ENCODE peak calls at places on chromosomes 4 and X, in nine cellular contexts. One of them, this sample, is unnamed.

GRCh38 chr4:139822391-139822790 is 156.8 kb downstream of the MGST2 start:
- DNase-seq in HT1080: no peak
- DNase-seq in amniotic stem cell: no peak
- DNase-seq in smooth muscle cell of the brain vasculature: no peak
- DNase-seq in NCI-H2107: no peak
- DNase-seq in fibroblast of the conjunctiva: no peak
- DNase-seq in WERI-Rb-1: no peak
- DNase-seq in SW480: no peak
- DNase-seq in WTC11: no peak
- DNase-seq in this sample: no peak

GRCh38 chr4:47879458-47879857 is 34.9 kb downstream of the NFXL1 start:
- DNase-seq in HT1080: no peak
- DNase-seq in amniotic stem cell: no peak
- DNase-seq in smooth muscle cell of the brain vasculature: no peak
- DNase-seq in NCI-H2107: no peak
- DNase-seq in fibroblast of the conjunctiva: no peak
- DNase-seq in WERI-Rb-1: no peak
- DNase-seq in SW480: no peak
- DNase-seq in WTC11: no peak
- DNase-seq in this sample: no peak

GRCh38 chr4:40856836-40857362 is 107.1 kb downstream of the NSUN7 start:
- DNase-seq in HT1080: no peak
- DNase-seq in amniotic stem cell: no peak
- DNase-seq in smooth muscle cell of the brain vasculature: no peak
- DNase-seq in NCI-H2107: peak; percentile 55
- DNase-seq in fibroblast of the conjunctiva: peak; percentile 12
- DNase-seq in WERI-Rb-1: peak; percentile 79
- DNase-seq in SW480: no peak
- DNase-seq in WTC11: peak; percentile 87
- DNase-seq in this sample: no peak

GRCh38 chr4:120616041-120616440 is 306.5 kb downstream of the PRDM5 start:
- DNase-seq in HT1080: no peak
- DNase-seq in amniotic stem cell: no peak
- DNase-seq in smooth muscle cell of the brain vasculature: no peak
- DNase-seq in NCI-H2107: no peak
- DNase-seq in fibroblast of the conjunctiva: no peak
- DNase-seq in WERI-Rb-1: no peak
- DNase-seq in SW480: no peak
- DNase-seq in WTC11: no peak
- DNase-seq in this sample: no peak

GRCh38 chr4:86891785-86892638 is at the start of gene C4orf36:
- DNase-seq in HT1080: peak; percentile 42
- DNase-seq in amniotic stem cell: no peak
- DNase-seq in smooth muscle cell of the brain vasculature: no peak
- DNase-seq in NCI-H2107: peak; percentile 56
- DNase-seq in fibroblast of the conjunctiva: peak; percentile 22
- DNase-seq in WERI-Rb-1: peak; percentile 77
- DNase-seq in SW480: peak; percentile 83
- DNase-seq in WTC11: peak; percentile 77
- DNase-seq in this sample: peak; percentile 49

GRCh38 chr4:13264126-13264525 is 220.0 kb downstream of the RAB28 start:
- DNase-seq in HT1080: peak; percentile 65
- DNase-seq in amniotic stem cell: no peak
- DNase-seq in smooth muscle cell of the brain vasculature: no peak
- DNase-seq in NCI-H2107: no peak
- DNase-seq in fibroblast of the conjunctiva: no peak
- DNase-seq in WERI-Rb-1: no peak
- DNase-seq in SW480: no peak
- DNase-seq in WTC11: no peak
- DNase-seq in this sample: no peak

GRCh38 chrX:6129195-6129594 is 99.5 kb downstream of the NLGN4X start:
- DNase-seq in HT1080: no peak
- DNase-seq in amniotic stem cell: no peak
- DNase-seq in smooth muscle cell of the brain vasculature: no peak
- DNase-seq in NCI-H2107: no peak
- DNase-seq in fibroblast of the conjunctiva: no peak
- DNase-seq in WERI-Rb-1: no peak
- DNase-seq in SW480: no peak
- DNase-seq in WTC11: no peak
- DNase-seq in this sample: no peak

GRCh38 chrX:155755706-155756337 is 125.3 kb upstream of the VAMP7 start:
- DNase-seq in HT1080: no peak
- DNase-seq in amniotic stem cell: no peak
- DNase-seq in smooth muscle cell of the brain vasculature: no peak
- DNase-seq in NCI-H2107: no peak
- DNase-seq in fibroblast of the conjunctiva: no peak
- DNase-seq in WERI-Rb-1: no peak
- DNase-seq in SW480: no peak
- DNase-seq in WTC11: no peak
- DNase-seq in this sample: no peak

GRCh38 chr4:13919021-13919441 is 291.5 kb upstream of the BOD1L1 start:
- DNase-seq in HT1080: peak; percentile 50
- DNase-seq in amniotic stem cell: peak; percentile 84
- DNase-seq in smooth muscle cell of the brain vasculature: peak; percentile 81
- DNase-seq in NCI-H2107: no peak
- DNase-seq in fibroblast of the conjunctiva: peak; percentile 96
- DNase-seq in WERI-Rb-1: no peak
- DNase-seq in SW480: no peak
- DNase-seq in WTC11: no peak
- DNase-seq in this sample: no peak

GRCh38 chrX:43882294-43882681 is at the start of gene MAOB:
- DNase-seq in HT1080: no peak
- DNase-seq in amniotic stem cell: no peak
- DNase-seq in smooth muscle cell of the brain vasculature: no peak
- DNase-seq in NCI-H2107: no peak
- DNase-seq in fibroblast of the conjunctiva: no peak
- DNase-seq in WERI-Rb-1: peak; percentile 28
- DNase-seq in SW480: peak; percentile 69
- DNase-seq in WTC11: peak; percentile 42
- DNase-seq in this sample: no peak

GRCh38 chr4:114286275-114286674 is 306.8 kb upstream of the ARSJ start:
- DNase-seq in HT1080: no peak
- DNase-seq in amniotic stem cell: peak; percentile 39
- DNase-seq in smooth muscle cell of the brain vasculature: no peak
- DNase-seq in NCI-H2107: no peak
- DNase-seq in fibroblast of the conjunctiva: peak; percentile 6
- DNase-seq in WERI-Rb-1: no peak
- DNase-seq in SW480: no peak
- DNase-seq in WTC11: no peak
- DNase-seq in this sample: no peak

GRCh38 chr4:102779204-102779603 is 18.4 kb upstream of the MANBA start:
- DNase-seq in HT1080: no peak
- DNase-seq in amniotic stem cell: no peak
- DNase-seq in smooth muscle cell of the brain vasculature: no peak
- DNase-seq in NCI-H2107: no peak
- DNase-seq in fibroblast of the conjunctiva: no peak
- DNase-seq in WERI-Rb-1: no peak
- DNase-seq in SW480: no peak
- DNase-seq in WTC11: no peak
- DNase-seq in this sample: no peak

GRCh38 chr4:7199771-7200441 is 7.6 kb downstream of the SORCS2 start:
- DNase-seq in HT1080: no peak
- DNase-seq in amniotic stem cell: no peak
- DNase-seq in smooth muscle cell of the brain vasculature: no peak
- DNase-seq in NCI-H2107: no peak
- DNase-seq in fibroblast of the conjunctiva: no peak
- DNase-seq in WERI-Rb-1: no peak
- DNase-seq in SW480: no peak
- DNase-seq in WTC11: no peak
- DNase-seq in this sample: no peak

GRCh38 chr4:66929748-66930147 is 615.6 kb downstream of the CENPC start:
- DNase-seq in HT1080: no peak
- DNase-seq in amniotic stem cell: no peak
- DNase-seq in smooth muscle cell of the brain vasculature: no peak
- DNase-seq in NCI-H2107: peak; percentile 8
- DNase-seq in fibroblast of the conjunctiva: no peak
- DNase-seq in WERI-Rb-1: no peak
- DNase-seq in SW480: no peak
- DNase-seq in WTC11: no peak
- DNase-seq in this sample: no peak

GRCh38 chr4:65310586-65310985 is 359.7 kb downstream of the EPHA5 start:
- DNase-seq in HT1080: no peak
- DNase-seq in amniotic stem cell: no peak
- DNase-seq in smooth muscle cell of the brain vasculature: no peak
- DNase-seq in NCI-H2107: no peak
- DNase-seq in fibroblast of the conjunctiva: no peak
- DNase-seq in WERI-Rb-1: no peak
- DNase-seq in SW480: no peak
- DNase-seq in WTC11: no peak
- DNase-seq in this sample: no peak

GRCh38 chr4:95546866-95547707 is 1.7 kb downstream of the UNC5C start:
- DNase-seq in HT1080: no peak
- DNase-seq in amniotic stem cell: no peak
- DNase-seq in smooth muscle cell of the brain vasculature: no peak
- DNase-seq in NCI-H2107: no peak
- DNase-seq in fibroblast of the conjunctiva: no peak
- DNase-seq in WERI-Rb-1: peak; percentile 76
- DNase-seq in SW480: no peak
- DNase-seq in WTC11: no peak
- DNase-seq in this sample: peak; percentile 31

GRCh38 chrX:17361620-17362019 is 13.4 kb upstream of the NHS start:
- DNase-seq in HT1080: no peak
- DNase-seq in amniotic stem cell: no peak
- DNase-seq in smooth muscle cell of the brain vasculature: no peak
- DNase-seq in NCI-H2107: no peak
- DNase-seq in fibroblast of the conjunctiva: no peak
- DNase-seq in WERI-Rb-1: peak; percentile 49
- DNase-seq in SW480: no peak
- DNase-seq in WTC11: peak; percentile 63
- DNase-seq in this sample: peak; percentile 14

GRCh38 chr4:2302387-2303119 is 40.6 kb upstream of the MXD4 start:
- DNase-seq in HT1080: no peak
- DNase-seq in amniotic stem cell: no peak
- DNase-seq in smooth muscle cell of the brain vasculature: no peak
- DNase-seq in NCI-H2107: no peak
- DNase-seq in fibroblast of the conjunctiva: no peak
- DNase-seq in WERI-Rb-1: no peak
- DNase-seq in SW480: no peak
- DNase-seq in WTC11: no peak
- DNase-seq in this sample: peak; percentile 11

GRCh38 chr4:83054928-83055327 is 19.9 kb downstream of the COPS4 start:
- DNase-seq in HT1080: no peak
- DNase-seq in amniotic stem cell: no peak
- DNase-seq in smooth muscle cell of the brain vasculature: peak; percentile 7
- DNase-seq in NCI-H2107: no peak
- DNase-seq in fibroblast of the conjunctiva: no peak
- DNase-seq in WERI-Rb-1: no peak
- DNase-seq in SW480: peak; percentile 14
- DNase-seq in WTC11: no peak
- DNase-seq in this sample: no peak

GRCh38 chr4:158250321-158250720 is 40.0 kb downstream of the TMEM144 start:
- DNase-seq in HT1080: no peak
- DNase-seq in amniotic stem cell: no peak
- DNase-seq in smooth muscle cell of the brain vasculature: no peak
- DNase-seq in NCI-H2107: no peak
- DNase-seq in fibroblast of the conjunctiva: no peak
- DNase-seq in WERI-Rb-1: no peak
- DNase-seq in SW480: no peak
- DNase-seq in WTC11: no peak
- DNase-seq in this sample: no peak

GRCh38 chrX:95762716-95763115 is 921.9 kb upstream of the DIAPH2 start:
- DNase-seq in HT1080: peak; percentile 0
- DNase-seq in amniotic stem cell: no peak
- DNase-seq in smooth muscle cell of the brain vasculature: no peak
- DNase-seq in NCI-H2107: no peak
- DNase-seq in fibroblast of the conjunctiva: no peak
- DNase-seq in WERI-Rb-1: no peak
- DNase-seq in SW480: no peak
- DNase-seq in WTC11: no peak
- DNase-seq in this sample: no peak

GRCh38 chr4:159232465-159233106 is 129.7 kb downstream of the RAPGEF2 start:
- DNase-seq in HT1080: no peak
- DNase-seq in amniotic stem cell: no peak
- DNase-seq in smooth muscle cell of the brain vasculature: no peak
- DNase-seq in NCI-H2107: no peak
- DNase-seq in fibroblast of the conjunctiva: no peak
- DNase-seq in WERI-Rb-1: no peak
- DNase-seq in SW480: no peak
- DNase-seq in WTC11: no peak
- DNase-seq in this sample: no peak

GRCh38 chr4:173493041-173493440 is 37.0 kb downstream of the HAND2 start:
- DNase-seq in HT1080: no peak
- DNase-seq in amniotic stem cell: no peak
- DNase-seq in smooth muscle cell of the brain vasculature: no peak
- DNase-seq in NCI-H2107: no peak
- DNase-seq in fibroblast of the conjunctiva: no peak
- DNase-seq in WERI-Rb-1: no peak
- DNase-seq in SW480: no peak
- DNase-seq in WTC11: no peak
- DNase-seq in this sample: no peak

GRCh38 chrX:133607419-133608348 is 192.4 kb upstream of the GPC4 start:
- DNase-seq in HT1080: no peak
- DNase-seq in amniotic stem cell: no peak
- DNase-seq in smooth muscle cell of the brain vasculature: no peak
- DNase-seq in NCI-H2107: no peak
- DNase-seq in fibroblast of the conjunctiva: no peak
- DNase-seq in WERI-Rb-1: no peak
- DNase-seq in SW480: no peak
- DNase-seq in WTC11: no peak
- DNase-seq in this sample: no peak

GRCh38 chr4:176425035-176425434 is 105.3 kb downstream of the SPCS3 start:
- DNase-seq in HT1080: peak; percentile 44
- DNase-seq in amniotic stem cell: no peak
- DNase-seq in smooth muscle cell of the brain vasculature: no peak
- DNase-seq in NCI-H2107: no peak
- DNase-seq in fibroblast of the conjunctiva: no peak
- DNase-seq in WERI-Rb-1: no peak
- DNase-seq in SW480: no peak
- DNase-seq in WTC11: no peak
- DNase-seq in this sample: peak; percentile 69

GRCh38 chr4:76420901-76421581 is at the start of gene CCDC158:
- DNase-seq in HT1080: no peak
- DNase-seq in amniotic stem cell: no peak
- DNase-seq in smooth muscle cell of the brain vasculature: no peak
- DNase-seq in NCI-H2107: no peak
- DNase-seq in fibroblast of the conjunctiva: no peak
- DNase-seq in WERI-Rb-1: peak; percentile 9
- DNase-seq in SW480: no peak
- DNase-seq in WTC11: no peak
- DNase-seq in this sample: no peak

GRCh38 chr4:88613417-88613875 is 21.2 kb downstream of the HERC3 start:
- DNase-seq in HT1080: peak; percentile 30
- DNase-seq in amniotic stem cell: no peak
- DNase-seq in smooth muscle cell of the brain vasculature: no peak
- DNase-seq in NCI-H2107: peak; percentile 32
- DNase-seq in fibroblast of the conjunctiva: no peak
- DNase-seq in WERI-Rb-1: no peak
- DNase-seq in SW480: no peak
- DNase-seq in WTC11: no peak
- DNase-seq in this sample: no peak

GRCh38 chr4:138405934-138406567 is 163.9 kb upstream of the SLC7A11 start:
- DNase-seq in HT1080: peak; percentile 42
- DNase-seq in amniotic stem cell: no peak
- DNase-seq in smooth muscle cell of the brain vasculature: no peak
- DNase-seq in NCI-H2107: no peak
- DNase-seq in fibroblast of the conjunctiva: no peak
- DNase-seq in WERI-Rb-1: no peak
- DNase-seq in SW480: no peak
- DNase-seq in WTC11: no peak
- DNase-seq in this sample: no peak

GRCh38 chr4:7805533-7806079 is 134.1 kb downstream of the AFAP1 start:
- DNase-seq in HT1080: peak; percentile 47
- DNase-seq in amniotic stem cell: no peak
- DNase-seq in smooth muscle cell of the brain vasculature: no peak
- DNase-seq in NCI-H2107: no peak
- DNase-seq in fibroblast of the conjunctiva: peak; percentile 83
- DNase-seq in WERI-Rb-1: no peak
- DNase-seq in SW480: peak; percentile 11
- DNase-seq in WTC11: no peak
- DNase-seq in this sample: peak; percentile 93

GRCh38 chrX:78571849-78572248 is 87.3 kb downstream of the RTL3 start:
- DNase-seq in HT1080: no peak
- DNase-seq in amniotic stem cell: no peak
- DNase-seq in smooth muscle cell of the brain vasculature: no peak
- DNase-seq in NCI-H2107: no peak
- DNase-seq in fibroblast of the conjunctiva: no peak
- DNase-seq in WERI-Rb-1: no peak
- DNase-seq in SW480: no peak
- DNase-seq in WTC11: no peak
- DNase-seq in this sample: no peak

GRCh38 chr4:6753103-6753560 is 29.4 kb upstream of the KIAA0232 start:
- DNase-seq in HT1080: no peak
- DNase-seq in amniotic stem cell: no peak
- DNase-seq in smooth muscle cell of the brain vasculature: no peak
- DNase-seq in NCI-H2107: no peak
- DNase-seq in fibroblast of the conjunctiva: no peak
- DNase-seq in WERI-Rb-1: no peak
- DNase-seq in SW480: peak; percentile 34
- DNase-seq in WTC11: no peak
- DNase-seq in this sample: no peak

This sample was measured in A172.